ENCODE peak calls at places on chromosomes 6 and 20, in four cellular contexts. One of them, this sample, is unnamed.

GRCh38 chr6:36523936-36524499 is 23.3 kb downstream of the STK38 start:
- DNase-seq in NCI-H748 treated with DMSO at 0.1 percent for 48 hours: no peak
- DNase-seq in WTC11: no peak
- DNase-seq in cardiac fibroblast: peak; percentile 3
- DNase-seq in this sample: no peak

GRCh38 chr20:58382096-58382495 is 6.9 kb upstream of the VAPB start:
- DNase-seq in NCI-H748 treated with DMSO at 0.1 percent for 48 hours: no peak
- DNase-seq in WTC11: no peak
- DNase-seq in cardiac fibroblast: no peak
- DNase-seq in this sample: no peak

GRCh38 chr20:62628691-62629090 is 13.6 kb upstream of the SLCO4A1 start:
- DNase-seq in NCI-H748 treated with DMSO at 0.1 percent for 48 hours: no peak
- DNase-seq in WTC11: peak; percentile 55
- DNase-seq in cardiac fibroblast: no peak
- DNase-seq in this sample: no peak

GRCh38 chr20:45226287-45226686 is 5.1 kb downstream of the SEMG2 start:
- DNase-seq in WTC11: no peak
- DNase-seq in cardiac fibroblast: no peak
- DNase-seq in NCI-H748 treated with DMSO at 0.1 percent for 48 hours: no peak
- DNase-seq in this sample: no peak

GRCh38 chr20:8640461-8640860 is 428.4 kb upstream of the PLCB4 start:
- DNase-seq in cardiac fibroblast: no peak
- DNase-seq in NCI-H748 treated with DMSO at 0.1 percent for 48 hours: no peak
- DNase-seq in WTC11: no peak
- DNase-seq in this sample: no peak

GRCh38 chr6:26431258-26432162 is 8.8 kb upstream of the BTN3A3 start:
- DNase-seq in WTC11: no peak
- DNase-seq in NCI-H748 treated with DMSO at 0.1 percent for 48 hours: no peak
- DNase-seq in cardiac fibroblast: peak; percentile 91
- DNase-seq in this sample: peak; percentile 25

GRCh38 chr20:20548527-20549266 is 163.7 kb downstream of the RALGAPA2 start:
- DNase-seq in WTC11: no peak
- DNase-seq in cardiac fibroblast: no peak
- DNase-seq in NCI-H748 treated with DMSO at 0.1 percent for 48 hours: peak; percentile 98
- DNase-seq in this sample: no peak

GRCh38 chr6:148492654-148493290 is 150.1 kb downstream of the SASH1 start:
- DNase-seq in WTC11: no peak
- DNase-seq in cardiac fibroblast: no peak
- DNase-seq in NCI-H748 treated with DMSO at 0.1 percent for 48 hours: no peak
- DNase-seq in this sample: no peak

GRCh38 chr6:31979238-31979898 is 2.5 kb upstream of the C4A start:
- DNase-seq in cardiac fibroblast: no peak
- DNase-seq in NCI-H748 treated with DMSO at 0.1 percent for 48 hours: no peak
- DNase-seq in WTC11: no peak
- DNase-seq in this sample: no peak

GRCh38 chr6:151733680-151734320 is 73.7 kb upstream of the ESR1 start:
- DNase-seq in cardiac fibroblast: no peak
- DNase-seq in NCI-H748 treated with DMSO at 0.1 percent for 48 hours: no peak
- DNase-seq in WTC11: no peak
- DNase-seq in this sample: no peak

GRCh38 chr6:37971263-37971662 is 151.7 kb downstream of the ZFAND3 start:
- DNase-seq in WTC11: no peak
- DNase-seq in cardiac fibroblast: no peak
- DNase-seq in NCI-H748 treated with DMSO at 0.1 percent for 48 hours: no peak
- DNase-seq in this sample: no peak

GRCh38 chr6:141675957-141676356 is 456.8 kb upstream of the GJE1 start:
- DNase-seq in NCI-H748 treated with DMSO at 0.1 percent for 48 hours: peak; percentile 37
- DNase-seq in cardiac fibroblast: peak; percentile 48
- DNase-seq in WTC11: no peak
- DNase-seq in this sample: no peak

GRCh38 chr6:37713529-37714119 is 15.9 kb upstream of the MDGA1 start:
- DNase-seq in NCI-H748 treated with DMSO at 0.1 percent for 48 hours: no peak
- DNase-seq in WTC11: no peak
- DNase-seq in cardiac fibroblast: peak; percentile 64
- DNase-seq in this sample: peak; percentile 46

GRCh38 chr20:53055668-53056067 is 83.5 kb downstream of the TSHZ2 start:
- DNase-seq in NCI-H748 treated with DMSO at 0.1 percent for 48 hours: no peak
- DNase-seq in WTC11: no peak
- DNase-seq in cardiac fibroblast: no peak
- DNase-seq in this sample: no peak

GRCh38 chr6:25263602-25264001 is 15.6 kb upstream of the CARMIL1 start:
- DNase-seq in NCI-H748 treated with DMSO at 0.1 percent for 48 hours: no peak
- DNase-seq in cardiac fibroblast: peak; percentile 62
- DNase-seq in WTC11: no peak
- DNase-seq in this sample: no peak

GRCh38 chr6:31901415-31901952 is 402 bp downstream of the ZBTB12 start:
- DNase-seq in NCI-H748 treated with DMSO at 0.1 percent for 48 hours: no peak
- DNase-seq in WTC11: peak; percentile 36
- DNase-seq in cardiac fibroblast: peak; percentile 45
- DNase-seq in this sample: peak; percentile 42

GRCh38 chr6:25490018-25490865 is 161.8 kb upstream of the SCGN start:
- DNase-seq in NCI-H748 treated with DMSO at 0.1 percent for 48 hours: peak; percentile 82
- DNase-seq in cardiac fibroblast: peak; percentile 88
- DNase-seq in WTC11: peak; percentile 86
- DNase-seq in this sample: peak; percentile 83

GRCh38 chr20:35166242-35166830 is 5.5 kb upstream of the PROCR start:
- DNase-seq in cardiac fibroblast: peak; percentile 12
- DNase-seq in WTC11: no peak
- DNase-seq in NCI-H748 treated with DMSO at 0.1 percent for 48 hours: no peak
- DNase-seq in this sample: peak; percentile 49

GRCh38 chr6:83273596-83273995 is 80.4 kb downstream of the RWDD2A start:
- DNase-seq in WTC11: no peak
- DNase-seq in NCI-H748 treated with DMSO at 0.1 percent for 48 hours: no peak
- DNase-seq in cardiac fibroblast: peak; percentile 47
- DNase-seq in this sample: no peak

GRCh38 chr6:31158863-31159855 is 770 bp downstream of the TCF19 start:
- DNase-seq in NCI-H748 treated with DMSO at 0.1 percent for 48 hours: peak; percentile 11
- DNase-seq in cardiac fibroblast: peak; percentile 36
- DNase-seq in WTC11: peak; percentile 70
- DNase-seq in this sample: peak; percentile 33

GRCh38 chr6:81575446-81575845 is 177.0 kb downstream of the TENT5A start:
- DNase-seq in WTC11: no peak
- DNase-seq in NCI-H748 treated with DMSO at 0.1 percent for 48 hours: no peak
- DNase-seq in cardiac fibroblast: no peak
- DNase-seq in this sample: no peak

GRCh38 chr20:45377191-45377775 is 842 bp downstream of the TP53TG5 start:
- DNase-seq in NCI-H748 treated with DMSO at 0.1 percent for 48 hours: no peak
- DNase-seq in WTC11: no peak
- DNase-seq in cardiac fibroblast: no peak
- DNase-seq in this sample: no peak

GRCh38 chr6:148524976-148525375 is 182.3 kb downstream of the SASH1 start:
- DNase-seq in WTC11: no peak
- DNase-seq in NCI-H748 treated with DMSO at 0.1 percent for 48 hours: no peak
- DNase-seq in cardiac fibroblast: peak; percentile 95
- DNase-seq in this sample: no peak

GRCh38 chr6:168139121-168139520 is 60.1 kb upstream of the FRMD1 start:
- DNase-seq in cardiac fibroblast: no peak
- DNase-seq in NCI-H748 treated with DMSO at 0.1 percent for 48 hours: no peak
- DNase-seq in WTC11: no peak
- DNase-seq in this sample: no peak

GRCh38 chr20:47220161-47220582 is 136.3 kb downstream of the ZMYND8 start:
- DNase-seq in WTC11: peak; percentile 67
- DNase-seq in NCI-H748 treated with DMSO at 0.1 percent for 48 hours: no peak
- DNase-seq in cardiac fibroblast: peak; percentile 60
- DNase-seq in this sample: peak; percentile 64

GRCh38 chr20:8156603-8157079 is 24.6 kb downstream of the PLCB1 start:
- DNase-seq in NCI-H748 treated with DMSO at 0.1 percent for 48 hours: peak; percentile 97
- DNase-seq in WTC11: no peak
- DNase-seq in cardiac fibroblast: peak; percentile 66
- DNase-seq in this sample: no peak

GRCh38 chr20:21739682-21740081 is 34.2 kb downstream of the PAX1 start:
- DNase-seq in NCI-H748 treated with DMSO at 0.1 percent for 48 hours: no peak
- DNase-seq in cardiac fibroblast: no peak
- DNase-seq in WTC11: no peak
- DNase-seq in this sample: no peak

GRCh38 chr6:11230158-11231107 is 2.0 kb downstream of the NEDD9 start:
- DNase-seq in NCI-H748 treated with DMSO at 0.1 percent for 48 hours: no peak
- DNase-seq in cardiac fibroblast: peak; percentile 69
- DNase-seq in WTC11: no peak
- DNase-seq in this sample: no peak

GRCh38 chr6:46828939-46829338 is 35.8 kb downstream of the MEP1A start:
- DNase-seq in cardiac fibroblast: no peak
- DNase-seq in WTC11: no peak
- DNase-seq in NCI-H748 treated with DMSO at 0.1 percent for 48 hours: no peak
- DNase-seq in this sample: no peak

GRCh38 chr6:127182501-127182900 is 64.0 kb downstream of the RSPO3 start:
- DNase-seq in cardiac fibroblast: peak; percentile 68
- DNase-seq in WTC11: no peak
- DNase-seq in NCI-H748 treated with DMSO at 0.1 percent for 48 hours: no peak
- DNase-seq in this sample: no peak

GRCh38 chr20:61353261-61353995 is 101.4 kb downstream of the CDH4 start:
- DNase-seq in cardiac fibroblast: peak; percentile 10
- DNase-seq in NCI-H748 treated with DMSO at 0.1 percent for 48 hours: no peak
- DNase-seq in WTC11: no peak
- DNase-seq in this sample: no peak

GRCh38 chr6:3913077-3913957 is 64.1 kb downstream of the FAM50B start:
- DNase-seq in WTC11: no peak
- DNase-seq in cardiac fibroblast: peak; percentile 99
- DNase-seq in NCI-H748 treated with DMSO at 0.1 percent for 48 hours: peak; percentile 65
- DNase-seq in this sample: no peak

GRCh38 chr6:31083742-31084354 is 28.5 kb downstream of the C6orf15 start:
- DNase-seq in WTC11: peak; percentile 83
- DNase-seq in NCI-H748 treated with DMSO at 0.1 percent for 48 hours: no peak
- DNase-seq in cardiac fibroblast: peak; percentile 91
- DNase-seq in this sample: peak; percentile 56

GRCh38 chr6:123224077-123224476 is 228.0 kb downstream of the CLVS2 start:
- DNase-seq in NCI-H748 treated with DMSO at 0.1 percent for 48 hours: no peak
- DNase-seq in WTC11: no peak
- DNase-seq in cardiac fibroblast: no peak
- DNase-seq in this sample: no peak

GRCh38 chr20:58109918-58110635 is 118.4 kb downstream of the ANKRD60 start:
- DNase-seq in cardiac fibroblast: no peak
- DNase-seq in NCI-H748 treated with DMSO at 0.1 percent for 48 hours: no peak
- DNase-seq in WTC11: no peak
- DNase-seq in this sample: no peak

This sample was measured in BE2C.